ENCODE peak calls at places on chromosomes 3 and 15, in eight cellular contexts. R is tibial nerve, M is Calu3, Y is AG04449, C is GM12864, U is HCT116, D is AG09309, B is OCI-LY7. H is an unnamed sample.
A peak's percentile ranks its signal among the peaks of the same experiment; 100 is the strongest.

GRCh38 chr3:62167566-62168262 is 205.6 kb downstream of the FEZF2 start:
- DNase-seq in C (no peak), B (no peak), R (no peak), M (no peak), U (no peak), Y (no peak), D (peak; percentile 14), H (no peak)

GRCh38 chr15:63971904-63972303 is 74.4 kb downstream of the DAPK2 start:
- DNase-seq in R (no peak), D (no peak), Y (no peak), B (no peak), U (no peak), M (no peak), C (no peak), H (no peak)

GRCh38 chr3:46902188-46902631 is 24.7 kb downstream of the PTH1R start:
- DNase-seq in M (no peak), C (no peak), R (no peak), Y (no peak), U (no peak), B (no peak), D (no peak), H (no peak)

GRCh38 chr3:181623924-181624694 is 87.6 kb upstream of the SOX2 start:
- DNase-seq in Y (no peak), M (peak; percentile 37), U (peak; percentile 2), R (no peak), C (no peak), B (no peak), D (no peak), H (no peak)

GRCh38 chr3:127677541-127678314 is 5.0 kb downstream of the ABTB1 start:
- DNase-seq in D (no peak), C (no peak), R (peak; percentile 9), U (no peak), B (no peak), Y (no peak), M (no peak), H (no peak)

GRCh38 chr3:48598323-48599076 is 3.4 kb upstream of the COL7A1 start:
- DNase-seq in C (no peak), U (no peak), D (peak; percentile 88), R (no peak), Y (peak; percentile 82), M (no peak), B (no peak), H (no peak)

GRCh38 chr3:89320186-89320585 is 212.8 kb downstream of the EPHA3 start:
- DNase-seq in B (no peak), U (no peak), M (no peak), C (no peak), Y (no peak), R (no peak), D (no peak), H (no peak)

GRCh38 chr3:38214560-38214959 is 49.2 kb downstream of the OXSR1 start:
- DNase-seq in M (no peak), C (no peak), R (no peak), B (no peak), U (no peak), D (no peak), Y (no peak), H (no peak)

GRCh38 chr3:178856804-178857203 is 214.8 kb downstream of the ZMAT3 start:
- DNase-seq in R (no peak), M (no peak), B (no peak), C (no peak), U (no peak), Y (no peak), D (no peak), H (no peak)

GRCh38 chr15:101121511-101122090 is 130.2 kb downstream of the CHSY1 start:
- DNase-seq in B (peak; percentile 27), U (no peak), C (no peak), M (peak; percentile 62), R (peak; percentile 27), D (no peak), Y (no peak), H (peak; percentile 56)

GRCh38 chr3:46112296-46112695 is 85.0 kb upstream of the XCR1 start:
- DNase-seq in U (no peak), M (no peak), C (no peak), D (no peak), R (no peak), B (no peak), Y (no peak), H (no peak)

GRCh38 chr3:186381424-186382216 is 19.6 kb upstream of the DGKG start:
- DNase-seq in C (no peak), Y (no peak), D (no peak), B (no peak), M (peak; percentile 14), R (no peak), U (no peak), H (no peak)

GRCh38 chr3:25971736-25972135 is 181.8 kb downstream of the OXSM start:
- DNase-seq in U (no peak), M (no peak), C (no peak), B (no peak), R (no peak), Y (no peak), D (no peak), H (no peak)

GRCh38 chr3:14957163-14957562 is 9.8 kb downstream of the NR2C2 start:
- DNase-seq in R (no peak), B (no peak), Y (no peak), D (no peak), C (no peak), U (no peak), M (no peak), H (no peak)

GRCh38 chr15:86089422-86089821 is 9.8 kb downstream of the AGBL1 start:
- DNase-seq in R (no peak), M (no peak), C (no peak), U (no peak), D (no peak), B (no peak), Y (no peak), H (no peak)

GRCh38 chr15:40869686-40870085 is 4.3 kb downstream of the RHOV start:
- DNase-seq in C (no peak), D (no peak), Y (no peak), U (no peak), B (no peak), M (no peak), R (no peak), H (no peak)

GRCh38 chr3:102006812-102007485 is 157.6 kb downstream of the NFKBIZ start:
- DNase-seq in Y (peak; percentile 94), R (no peak), B (no peak), M (no peak), D (peak; percentile 86), U (no peak), C (no peak), H (no peak)

GRCh38 chr3:111668912-111669488 is 73.9 kb upstream of the ZBED2 start:
- DNase-seq in R (no peak), U (peak; percentile 47), C (no peak), B (peak; percentile 74), D (peak; percentile 55), M (no peak), Y (no peak), H (no peak)

GRCh38 chr3:151091685-151092352 is 6.4 kb downstream of the MED12L start:
- DNase-seq in M (no peak), Y (no peak), R (no peak), U (no peak), D (no peak), C (no peak), B (no peak), H (no peak)

GRCh38 chr3:151093148-151093547 is 7.7 kb downstream of the MED12L start:
- DNase-seq in U (no peak), R (no peak), C (no peak), B (no peak), Y (no peak), D (no peak), M (no peak), H (no peak)

GRCh38 chr3:151096697-151097096 is 11.2 kb downstream of the MED12L start:
- DNase-seq in Y (no peak), R (no peak), C (no peak), M (no peak), B (no peak), U (no peak), D (no peak), H (no peak)

GRCh38 chr3:151093905-151094304 is 8.4 kb downstream of the MED12L start:
- DNase-seq in U (no peak), B (peak; percentile 79), C (no peak), R (no peak), D (no peak), M (no peak), Y (no peak), H (no peak)
- TF ChIP-seq CTCF in U (no peak), B (peak; percentile 59), C (no peak), R (no peak), D (no peak), M (no peak), Y (no peak), H (no peak)

GRCh38 chr3:121592856-121593702 is at the start of gene FBXO40:
- DNase-seq in B (peak; percentile 66), D (no peak), R (no peak), C (peak; percentile 66), U (no peak), M (no peak), Y (no peak), H (peak; percentile 13)
- TF ChIP-seq CTCF in B (peak; percentile 29), D (no peak), R (no peak), C (no peak), U (no peak), M (no peak), Y (no peak), H (no peak)

GRCh38 chr3:110420158-110420641 is 651.4 kb upstream of the NECTIN3 start:
- DNase-seq in B (no peak), M (no peak), U (peak; percentile 64), C (no peak), D (peak; percentile 65), Y (peak; percentile 41), R (no peak), H (no peak)

GRCh38 chr3:110419571-110419970 is 652.0 kb upstream of the NECTIN3 start:
- DNase-seq in U (no peak), C (no peak), B (no peak), D (peak; percentile 57), R (no peak), Y (no peak), M (no peak), H (no peak)

GRCh38 chr3:110414851-110415250 is 656.8 kb upstream of the NECTIN3 start:
- DNase-seq in M (no peak), C (no peak), D (peak; percentile 18), R (no peak), Y (peak; percentile 41), U (peak; percentile 73), B (no peak), H (no peak)

GRCh38 chr3:110423276-110423675 is 648.3 kb upstream of the NECTIN3 start:
- DNase-seq in R (no peak), B (no peak), Y (no peak), U (no peak), C (no peak), D (no peak), M (no peak), H (no peak)

GRCh38 chr3:110419096-110419495 is 652.5 kb upstream of the NECTIN3 start:
- DNase-seq in U (no peak), R (no peak), Y (no peak), B (no peak), C (no peak), M (no peak), D (no peak), H (no peak)
- TF ChIP-seq CTCF in U (no peak), R (no peak), Y (no peak), B (no peak), C (no peak), M (no peak), D (no peak), H (no peak)

GRCh38 chr15:89435346-89435745 is 61.0 kb downstream of the RHCG start:
- DNase-seq in B (no peak), Y (no peak), M (no peak), C (no peak), U (no peak), R (no peak), D (no peak), H (no peak)
- TF ChIP-seq CTCF in B (no peak), Y (no peak), M (no peak), C (no peak), U (no peak), R (no peak), D (no peak), H (no peak)

H was measured in endothelial cell.